ENCODE peak calls at places on chromosome 6, in ten cellular contexts. F is psoas muscle; M is heart right ventricle; G is endodermal cell; H is upper lobe of right lung; C is CD8-positive, alpha-beta T cell; R is right atrium auricular region; N is right lobe of liver; O is stomach; S is vagina. A is an unnamed sample. For H3K4me1, the result is how much of the 10 kb centered on the place peaks cover.

GRCh38 chr6:105152865-105153264 is 26.9 kb downstream of the POPDC3 start:
- DNase-seq in S (no peak), C (no peak), H (no peak), F (no peak), G (no peak), R (no peak), O (no peak), M (no peak), N (no peak), A (no peak)

GRCh38 chr6:138004423-138005287 is 102.6 kb downstream of the PERP start:
- DNase-seq in S (no peak), H (no peak), R (no peak), O (no peak), G (no peak), M (no peak), F (no peak), N (no peak), C (peak), A (no peak)

GRCh38 chr6:36590237-36590636 is 3.9 kb upstream of the SRSF3 start:
- DNase-seq in F (no peak), N (no peak), M (no peak), H (no peak), C (no peak), S (no peak), O (no peak), R (no peak), G (no peak), A (no peak)

GRCh38 chr6:104789770-104790190 is 69.9 kb downstream of the HACE1 start:
- DNase-seq in M (no peak), H (no peak), C (no peak), R (no peak), O (no peak), S (no peak), F (no peak), G (no peak), N (no peak), A (no peak)

GRCh38 chr6:76418657-76419217 is 346.3 kb upstream of the IMPG1 start:
- DNase-seq in S (no peak), G (no peak), H (no peak), N (no peak), O (no peak), M (no peak), C (no peak), R (no peak), F (no peak), A (no peak)

GRCh38 chr6:129507846-129508245 is 202.1 kb downstream of the ARHGAP18 start:
- DNase-seq in M (no peak), R (no peak), S (no peak), H (no peak), O (no peak), N (no peak), G (no peak), C (no peak), F (no peak), A (no peak)

GRCh38 chr6:84791233-84791632 is 26.8 kb upstream of the TBX18 start:
- DNase-seq in N (no peak), F (no peak), M (no peak), O (no peak), S (no peak), H (no peak), R (no peak), C (no peak), G (no peak), A (no peak)

GRCh38 chr6:38571721-38572120 is 68.0 kb downstream of the BTBD9 start:
- DNase-seq in G (no peak), M (no peak), R (no peak), S (no peak), F (no peak), O (no peak), N (no peak), C (no peak), H (no peak), A (no peak)

GRCh38 chr6:36364669-36365479 is 22.6 kb downstream of the ETV7 start:
- DNase-seq in R (no peak), O (peak), N (no peak), H (no peak), G (peak), S (no peak), C (no peak), F (no peak), M (no peak), A (no peak)

GRCh38 chr6:88848870-88849269 is 114.5 kb downstream of the RNGTT start:
- DNase-seq in F (no peak), M (no peak), R (no peak), O (no peak), S (no peak), H (no peak), G (no peak), N (no peak), C (no peak), A (no peak)

GRCh38 chr6:106339334-106340029 is 13.9 kb upstream of the ATG5 start:
- DNase-seq in S (no peak), G (peak), R (no peak), H (no peak), M (no peak), O (peak), N (no peak), C (peak), F (no peak), A (no peak)

GRCh38 chr6:16602035-16602434 is 159.2 kb downstream of the ATXN1 start:
- DNase-seq in H (no peak), C (no peak), N (no peak), G (no peak), F (no peak), R (no peak), S (no peak), M (no peak), O (no peak), A (no peak)

GRCh38 chr6:351867-352289 is 39.7 kb upstream of the IRF4 start:
- DNase-seq in R (no peak), N (peak), M (peak), H (peak), O (no peak), S (no peak), F (no peak), C (no peak), G (no peak), A (no peak)

GRCh38 chr6:118996289-118996820 is 61.4 kb upstream of the MCM9 start:
- DNase-seq in M (no peak), R (no peak), G (no peak), O (no peak), S (no peak), N (no peak), C (no peak), H (no peak), F (no peak), A (no peak)

GRCh38 chr6:20402181-20403079 is 751 bp downstream of the E2F3 start:
- DNase-seq in F (peak), M (peak), S (no peak), C (peak), G (peak), O (peak), H (peak), N (peak), R (no peak), A (peak)

GRCh38 chr6:35497571-35498406 is 910 bp upstream of the TEAD3 start:
- DNase-seq in C (peak), G (peak), R (no peak), O (peak), S (no peak), F (peak), N (no peak), H (peak), M (peak), A (peak)

GRCh38 chr6:90414352-90414751 is 117.7 kb upstream of the BACH2 start:
- DNase-seq in N (no peak), F (no peak), R (no peak), S (no peak), H (no peak), G (peak), M (no peak), O (no peak), C (no peak), A (no peak)

GRCh38 chr6:88586371-88587157 is 376.9 kb downstream of the RNGTT start:
- DNase-seq in C (no peak), H (no peak), O (no peak), M (no peak), F (peak), N (no peak), G (no peak), S (no peak), R (no peak), A (no peak)

GRCh38 chr6:13307508-13307995 is 20.8 kb downstream of the TBC1D7 start:
- DNase-seq in F (no peak), H (no peak), O (no peak), R (peak), G (peak), N (no peak), M (no peak), C (no peak), S (no peak), A (no peak)

GRCh38 chr6:35629876-35630378 is 58.8 kb downstream of the FKBP5 start:
- DNase-seq in G (no peak), H (no peak), M (no peak), C (no peak), S (no peak), N (no peak), R (no peak), O (no peak), F (no peak), A (no peak)

GRCh38 chr6:128857806-128858205 is 25.1 kb upstream of the LAMA2 start:
- DNase-seq in O (no peak), M (no peak), G (no peak), H (no peak), S (no peak), C (no peak), N (no peak), R (no peak), F (no peak), A (no peak)

GRCh38 chr6:142914371-142914770 is 30.6 kb downstream of the HIVEP2 start:
- DNase-seq in F (no peak), S (no peak), R (no peak), O (no peak), N (no peak), C (no peak), M (no peak), G (no peak), H (no peak), A (no peak)

GRCh38 chr6:142913511-142914047 is 31.4 kb downstream of the HIVEP2 start:
- DNase-seq in R (no peak), S (no peak), O (no peak), N (no peak), F (no peak), C (peak), G (no peak), M (no peak), H (peak), A (no peak)

GRCh38 chr6:142911395-142911794 is 33.6 kb downstream of the HIVEP2 start:
- DNase-seq in R (no peak), O (no peak), H (no peak), C (no peak), F (no peak), M (no peak), N (no peak), S (no peak), G (no peak), A (no peak)

GRCh38 chr6:142912125-142912524 is 32.9 kb downstream of the HIVEP2 start:
- DNase-seq in O (no peak), N (no peak), S (no peak), R (no peak), H (no peak), F (no peak), C (no peak), G (no peak), M (no peak), A (no peak)

DNA sequence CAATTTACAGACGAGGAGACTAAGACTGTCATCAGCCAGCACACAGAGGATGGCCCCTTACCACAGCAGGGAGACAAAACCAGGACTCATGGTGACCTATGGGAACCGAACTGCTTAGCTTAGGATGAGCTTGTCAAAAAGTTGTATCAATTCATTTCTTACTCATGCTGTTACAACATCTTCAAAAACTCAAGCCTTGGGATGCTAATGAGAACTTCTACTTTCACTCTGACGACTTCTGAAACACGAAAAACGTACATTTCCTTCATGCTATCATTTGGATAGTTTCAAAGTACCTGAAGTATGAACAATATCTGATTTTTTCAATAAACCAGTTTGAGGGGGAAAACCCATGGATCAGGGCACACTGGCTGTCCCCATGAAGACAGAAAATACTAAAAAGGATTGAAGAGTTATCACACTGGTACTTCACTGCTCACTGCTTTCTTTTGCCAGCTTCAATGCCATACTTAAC is 31.9 kb downstream of the HIVEP2 start:
- DNase-seq in M (no peak), O (no peak), H (no peak), R (no peak), C (no peak), F (no peak), N (no peak), S (no peak), G (no peak), A (no peak)
- H3K4me1 ChIP-seq in M (under half), O (under half), H (under half), R (under half), C (half or more), F (under half), N (under half), S (under half), G (under half), A (under half)

DNA sequence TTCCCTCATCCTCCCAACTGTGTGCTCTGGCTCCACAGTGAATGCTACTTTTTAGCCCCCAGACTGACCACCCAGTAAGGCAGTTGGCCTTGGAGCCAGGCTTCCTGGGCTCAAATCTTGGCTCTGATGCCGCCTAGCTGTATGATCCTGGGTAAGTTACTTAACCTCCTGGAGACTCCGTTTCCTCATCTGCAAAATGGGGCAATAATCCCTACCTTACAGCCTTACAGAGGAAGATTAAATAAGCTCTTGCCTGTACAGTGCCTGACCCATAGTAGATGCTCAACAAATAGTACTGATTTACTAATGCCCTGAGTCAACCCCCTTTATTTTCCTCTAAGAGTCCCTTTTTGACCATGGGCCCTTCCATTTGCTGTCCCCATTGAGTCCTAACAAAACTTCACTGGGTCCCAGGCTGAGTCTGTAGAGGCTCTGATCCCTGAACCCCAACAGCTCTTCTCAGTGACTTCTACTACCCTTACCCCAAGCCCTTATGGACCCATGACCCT is 31.2 kb downstream of the FOXP4 start:
- DNase-seq in S (no peak), N (no peak), R (no peak), H (no peak), G (no peak), C (no peak), M (no peak), F (no peak), O (no peak), A (no peak)
- H3K4me1 ChIP-seq in S (under half), N (under half), R (under half), H (under half), G (under half), C (under half), M (under half), F (under half), O (half or more), A (under half)

GRCh38 chr6:3372184-3372846 is 84.5 kb downstream of the SLC22A23 start:
- DNase-seq in N (no peak), O (no peak), G (peak), C (no peak), H (no peak), F (no peak), R (no peak), S (no peak), M (no peak), A (no peak)
- H3K4me1 ChIP-seq in N (under half), O (half or more), G (under half), C (under half), H (under half), F (under half), R (under half), S (under half), M (under half), A (under half)

GRCh38 chr6:42049116-42049809 is 1.1 kb upstream of the TAF8 start:
- DNase-seq in G (no peak), F (peak), C (peak), N (no peak), M (peak), S (no peak), R (no peak), H (peak), O (no peak), A (peak)

GRCh38 chr6:42046491-42047219 is 3.7 kb upstream of the TAF8 start:
- DNase-seq in G (no peak), C (no peak), O (no peak), M (no peak), H (peak), N (no peak), F (no peak), S (no peak), R (no peak), A (no peak)

GRCh38 chr6:42047220-42047590 is 3.1 kb upstream of the TAF8 start:
- DNase-seq in R (no peak), G (no peak), M (no peak), O (no peak), S (no peak), C (no peak), F (no peak), H (peak), N (no peak), A (no peak)

GRCh38 chr6:42045538-42046460 is 4.5 kb upstream of the TAF8 start:
- DNase-seq in O (peak), H (peak), M (peak), C (peak), N (peak), R (peak), G (peak), F (peak), S (no peak), A (peak)

DNA sequence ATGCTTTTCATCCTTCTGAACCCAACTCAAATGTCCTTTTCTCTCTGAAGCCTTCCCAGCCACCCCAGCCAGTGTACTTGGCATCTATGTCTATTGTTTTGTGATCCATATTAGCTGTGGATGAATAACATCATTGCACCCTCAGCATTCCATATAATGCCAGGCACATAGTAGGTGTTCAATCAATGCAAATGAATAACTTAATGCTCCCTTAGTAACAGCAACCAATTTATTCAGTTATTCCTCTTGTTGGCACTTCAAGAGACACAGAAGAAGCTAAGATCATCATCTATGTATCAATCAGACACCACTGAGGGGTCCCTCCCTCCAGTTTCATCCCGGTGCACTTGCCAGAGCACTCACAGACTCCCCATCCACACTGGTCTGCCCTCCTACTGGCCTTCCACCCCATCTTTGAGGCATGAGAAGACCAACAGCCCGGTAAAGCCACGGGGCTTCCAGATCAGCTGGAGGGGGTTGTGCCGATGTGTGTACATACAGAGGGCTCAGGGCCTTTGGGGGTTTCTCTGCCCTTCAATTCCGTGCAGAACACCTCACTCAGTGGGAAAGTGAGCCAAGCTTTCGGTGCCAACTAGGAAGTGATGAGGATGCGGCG is 2.4 kb upstream of the TAF8 start:
- DNase-seq in S (no peak), R (no peak), H (peak), O (no peak), M (no peak), F (no peak), N (no peak), G (no peak), C (no peak), A (no peak)
- H3K4me1 ChIP-seq in S (half or more), R (under half), H (half or more), O (half or more), M (half or more), F (under half), N (under half), G (under half), C (half or more), A (under half)